ENCODE peak calls at places on chromosomes 5 and 9, in eight cellular contexts. D is transverse colon, T is HAP-1, W is PC-9, K is brain microvascular endothelial cell, I is AG10803, F is astrocyte of the cerebellum, O is left ventricle myocardium inferior. H is an unnamed sample.

GRCh38 chr5:129361441-129362025 is 98.6 kb upstream of the ADAMTS19 start:
- DNase-seq in D (no peak), T (no peak), W (no peak), K (no peak), I (no peak), F (no peak), O (no peak), H (no peak)

GRCh38 chr5:179343902-179344300 is 1.4 kb downstream of the ADAMTS2 start:
- DNase-seq in D (peak; percentile 21), T (peak; percentile 83), W (no peak), K (peak; percentile 27), I (peak; percentile 57), F (no peak), O (no peak), H (no peak)

GRCh38 chr9:129500166-129500862 is 120.6 kb downstream of the C9orf50 start:
- DNase-seq in D (no peak), T (peak; percentile 53), W (no peak), K (no peak), I (no peak), F (peak; percentile 77), O (no peak), H (no peak)

GRCh38 chr5:22938373-22938772 is 85.2 kb upstream of the CDH12 start:
- DNase-seq in D (no peak), T (no peak), W (no peak), K (no peak), I (no peak), F (no peak), O (no peak), H (no peak)

GRCh38 chr5:173753307-173754168 is 134.6 kb upstream of the CPEB4 start:
- DNase-seq in D (no peak), T (no peak), W (no peak), K (no peak), I (no peak), F (no peak), O (peak; percentile 66), H (no peak)

GRCh38 chr5:134609232-134609851 is 23.3 kb downstream of the SAR1B start:
- DNase-seq in D (no peak), T (no peak), W (no peak), K (no peak), I (no peak), F (no peak), O (no peak), H (no peak)

GRCh38 chr9:78032599-78033457 is 1.2 kb upstream of the GNAQ start:
- DNase-seq in D (peak; percentile 21), T (no peak), W (no peak), K (no peak), I (no peak), F (no peak), O (no peak), H (no peak)

GRCh38 chr5:76025790-76026189 is 57.4 kb upstream of the SV2C start:
- DNase-seq in D (no peak), T (no peak), W (no peak), K (no peak), I (no peak), F (no peak), O (no peak), H (no peak)

GRCh38 chr9:74711371-74711770 is 176.3 kb downstream of the TRPM6 start:
- DNase-seq in D (no peak), T (no peak), W (no peak), K (no peak), I (no peak), F (no peak), O (no peak), H (no peak)

GRCh38 chr5:142740474-142740873 is 29.7 kb upstream of the ARHGAP26 start:
- DNase-seq in D (no peak), T (no peak), W (peak; percentile 97), K (no peak), I (peak; percentile 87), F (no peak), O (no peak), H (no peak)

GRCh38 chr5:56358703-56359428 is 125.7 kb upstream of the ANKRD55 start:
- DNase-seq in D (no peak), T (peak; percentile 32), W (peak; percentile 91), K (peak; percentile 27), I (no peak), F (peak; percentile 81), O (no peak), H (no peak)

GRCh38 chr5:131423056-131423455 is 159.2 kb downstream of the CDC42SE2 start:
- DNase-seq in D (no peak), T (peak; percentile 16), W (no peak), K (peak; percentile 22), I (peak; percentile 8), F (peak; percentile 20), O (no peak), H (no peak)

GRCh38 chr5:90983748-90984147 is 399.4 kb downstream of the ARRDC3 start:
- DNase-seq in D (no peak), T (no peak), W (peak; percentile 66), K (no peak), I (no peak), F (no peak), O (no peak), H (no peak)

GRCh38 chr9:114405294-114406034 is 17.7 kb upstream of the AKNA start:
- DNase-seq in D (peak; percentile 85), T (peak; percentile 86), W (peak; percentile 59), K (peak; percentile 74), I (peak; percentile 73), F (peak; percentile 64), O (peak; percentile 65), H (peak; percentile 38)

GRCh38 chr5:151612689-151613427 is 21.7 kb upstream of the FAT2 start:
- DNase-seq in D (no peak), T (no peak), W (peak; percentile 71), K (no peak), I (no peak), F (no peak), O (no peak), H (peak; percentile 87)

GRCh38 chr5:8905021-8905420 is 640.9 kb downstream of the SEMA5A start:
- DNase-seq in D (peak; percentile 23), T (no peak), W (no peak), K (peak; percentile 42), I (peak; percentile 53), F (peak; percentile 27), O (no peak), H (no peak)

GRCh38 chr9:83503881-83504280 is 34.3 kb downstream of the FRMD3 start:
- DNase-seq in D (no peak), T (no peak), W (no peak), K (no peak), I (no peak), F (no peak), O (no peak), H (no peak)

GRCh38 chr5:32298056-32298420 is 14.7 kb downstream of the MTMR12 start:
- DNase-seq in D (no peak), T (no peak), W (peak; percentile 26), K (no peak), I (no peak), F (no peak), O (no peak), H (no peak)

GRCh38 chr5:140147460-140147859 is 21.7 kb downstream of the IGIP start:
- DNase-seq in D (no peak), T (no peak), W (no peak), K (no peak), I (no peak), F (no peak), O (no peak), H (no peak)

GRCh38 chr9:27561697-27562096 is 11.6 kb downstream of the C9orf72 start:
- DNase-seq in D (no peak), T (no peak), W (no peak), K (no peak), I (no peak), F (no peak), O (no peak), H (no peak)

DNA sequence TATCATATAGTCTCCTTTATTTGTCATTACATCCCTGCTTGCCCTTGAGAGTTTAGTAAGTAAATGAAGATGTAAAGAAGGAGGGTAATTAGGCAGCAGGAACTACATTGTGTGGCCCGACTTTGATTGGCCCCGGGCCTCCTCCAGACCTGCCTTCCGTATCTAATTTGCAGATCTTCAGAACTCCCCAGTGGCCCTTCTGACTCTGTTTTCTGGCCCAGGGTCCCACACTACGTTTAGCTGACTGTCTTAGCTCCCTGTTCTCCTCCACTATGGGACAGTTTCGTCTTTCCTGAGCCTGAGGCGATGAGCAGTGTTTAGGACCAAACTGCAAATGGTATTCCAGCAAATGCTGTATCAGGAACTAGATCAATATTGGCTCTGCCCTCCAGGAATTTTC is 21.6 kb upstream of the CTSL start:
- DNase-seq in D (no peak), T (no peak), W (no peak), K (no peak), I (no peak), F (no peak), O (no peak), H (no peak)
- H3K4me3 ChIP-seq in D (no peak overlapping the region), T (no peak overlapping the region), W (no peak overlapping the region), K (no peak overlapping the region), I (no peak overlapping the region), F (no peak overlapping the region), O (no peak overlapping the region), H (no peak overlapping the region)

GRCh38 chr5:100424787-100425186 is 110.4 kb upstream of the FAM174A start:
- DNase-seq in D (no peak), T (no peak), W (no peak), K (peak; percentile 7), I (no peak), F (no peak), O (no peak), H (no peak)
- H3K4me3 ChIP-seq in D (no peak overlapping the region), T (no peak overlapping the region), W (no peak overlapping the region), K (no peak overlapping the region), I (no peak overlapping the region), F (no peak overlapping the region), O (no peak overlapping the region), H (no peak overlapping the region)

GRCh38 chr9:19787672-19788071 is 1.2 kb downstream of the SLC24A2 start:
- DNase-seq in D (no peak), T (no peak), W (no peak), K (no peak), I (no peak), F (no peak), O (no peak), H (no peak)

GRCh38 chr9:19785230-19785629 is 3.6 kb downstream of the SLC24A2 start:
- DNase-seq in D (no peak), T (no peak), W (no peak), K (no peak), I (no peak), F (no peak), O (no peak), H (no peak)

GRCh38 chr9:19788614-19789271 is at the start of gene SLC24A2:
- DNase-seq in D (no peak), T (no peak), W (no peak), K (no peak), I (no peak), F (no peak), O (no peak), H (no peak)

GRCh38 chr9:19788152-19788551 is 685 bp downstream of the SLC24A2 start:
- DNase-seq in D (no peak), T (no peak), W (no peak), K (no peak), I (no peak), F (no peak), O (no peak), H (no peak)
- H3K4me3 ChIP-seq in D (no peak overlapping the region), T (no peak overlapping the region), W (no peak overlapping the region), K (no peak overlapping the region), I (no peak overlapping the region), F (no peak overlapping the region), O (peak overlapping the region; percentile 53), H (no peak overlapping the region)

DNA sequence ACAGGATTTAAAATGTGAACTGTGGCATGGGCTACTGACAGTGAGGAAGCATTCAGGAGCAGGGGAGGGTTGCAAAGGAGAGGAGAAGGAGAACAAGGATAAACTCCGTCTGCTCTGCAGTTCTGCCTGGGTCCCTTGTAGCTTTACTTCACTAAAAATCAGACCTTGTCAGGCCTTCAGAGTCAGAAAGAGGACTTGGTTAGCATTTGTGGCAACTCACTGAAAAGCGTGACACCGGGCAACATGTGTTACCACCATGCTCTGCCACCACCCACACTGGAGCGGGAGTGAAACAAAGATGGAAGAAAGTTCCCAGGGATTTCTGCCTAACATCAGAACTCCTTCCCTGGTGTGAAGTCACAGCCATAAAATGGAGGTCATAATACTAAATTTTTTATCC is 19.3 kb downstream of the FYB1 start:
- DNase-seq in D (no peak), T (no peak), W (no peak), K (no peak), I (no peak), F (no peak), O (no peak), H (no peak)
- H3K4me3 ChIP-seq in D (no peak overlapping the region), T (no peak overlapping the region), W (no peak overlapping the region), K (no peak overlapping the region), I (no peak overlapping the region), F (no peak overlapping the region), O (no peak overlapping the region), H (no peak overlapping the region)